ENCODE peak calls at places on chromosomes 7 and 10, in seven cellular contexts. B is spleen, U is HepG2, X is esophagus muscularis mucosa, W is sigmoid colon, D is Panc1, P is stomach. H is an unnamed sample.

GRCh38 chr7:47320296-47320695 is 261.6 kb downstream of the TNS3 start:
- DNase-seq in B (no peak), U (no peak), X (peak; percentile 45), W (no peak), D (no peak), P (no peak), H (no peak)

GRCh38 chr10:112210672-112211071 is 27.1 kb upstream of the GPAM start:
- DNase-seq in B (no peak), U (no peak), X (no peak), W (no peak), D (no peak), P (no peak), H (no peak)

GRCh38 chr10:117996709-117997108 is 50.0 kb downstream of the RAB11FIP2 start:
- DNase-seq in B (no peak), U (no peak), X (no peak), W (no peak), D (no peak), P (no peak), H (no peak)

GRCh38 chr10:5910323-5911100 is 20.5 kb downstream of the FBH1 start:
- DNase-seq in B (no peak), U (no peak), X (no peak), W (peak; percentile 84), D (no peak), P (no peak), H (no peak)

GRCh38 chr10:123991622-123992570 is 100.3 kb upstream of the CPXM2 start:
- DNase-seq in B (no peak), U (no peak), X (peak; percentile 77), W (no peak), D (no peak), P (no peak), H (no peak)

GRCh38 chr7:81676813-81677212 is 93.0 kb downstream of the HGF start:
- DNase-seq in B (no peak), U (no peak), X (no peak), W (no peak), D (no peak), P (no peak), H (no peak)

GRCh38 chr10:96978621-96979154 is 146.6 kb downstream of the LCOR start:
- DNase-seq in B (no peak), U (no peak), X (no peak), W (no peak), D (no peak), P (no peak), H (no peak)

GRCh38 chr7:151251328-151251925 is 2.9 kb upstream of the SMARCD3 start:
- DNase-seq in B (no peak), U (no peak), X (no peak), W (peak; percentile 81), D (no peak), P (peak; percentile 55), H (peak; percentile 54)

GRCh38 chr10:72462261-72462660 is 107.5 kb upstream of the DNAJB12 start:
- DNase-seq in B (no peak), U (no peak), X (no peak), W (no peak), D (no peak), P (no peak), H (no peak)

GRCh38 chr7:107982918-107983389 is 20.0 kb downstream of the LAMB1 start:
- DNase-seq in B (no peak), U (no peak), X (no peak), W (peak; percentile 82), D (no peak), P (no peak), H (no peak)

GRCh38 chr7:299169-299568 is 9.2 kb downstream of the FOXL3 start:
- DNase-seq in B (peak; percentile 47), U (no peak), X (no peak), W (no peak), D (no peak), P (no peak), H (no peak)

GRCh38 chr10:93236378-93237040 is 162.8 kb downstream of the CYP26A1 start:
- DNase-seq in B (no peak), U (no peak), X (no peak), W (no peak), D (no peak), P (no peak), H (no peak)

GRCh38 chr10:92572362-92573090 is 1.4 kb downstream of the IDE start:
- DNase-seq in B (no peak), U (no peak), X (no peak), W (no peak), D (no peak), P (no peak), H (no peak)

GRCh38 chr10:70296406-70296899 is 12.6 kb upstream of the NPFFR1 start:
- DNase-seq in B (peak; percentile 88), U (no peak), X (peak; percentile 93), W (peak; percentile 95), D (peak; percentile 50), P (peak; percentile 71), H (peak; percentile 66)

GRCh38 chr10:24902400-24902728 is 50.0 kb downstream of the PRTFDC1 start:
- DNase-seq in B (no peak), U (no peak), X (no peak), W (no peak), D (no peak), P (no peak), H (no peak)

GRCh38 chr10:24899571-24899970 is 52.8 kb downstream of the PRTFDC1 start:
- DNase-seq in B (no peak), U (no peak), X (no peak), W (no peak), D (no peak), P (no peak), H (no peak)

GRCh38 chr10:24900888-24901685 is 51.3 kb downstream of the PRTFDC1 start:
- DNase-seq in B (no peak), U (no peak), X (no peak), W (no peak), D (no peak), P (no peak), H (no peak)

GRCh38 chr10:24904830-24905229 is 47.6 kb downstream of the PRTFDC1 start:
- DNase-seq in B (no peak), U (no peak), X (no peak), W (no peak), D (no peak), P (no peak), H (peak; percentile 37)

GRCh38 chr10:24901686-24902399 is 50.6 kb downstream of the PRTFDC1 start:
- DNase-seq in B (no peak), U (peak; percentile 54), X (no peak), W (no peak), D (peak; percentile 82), P (peak; percentile 64), H (peak; percentile 78)
- TF ChIP-seq POLR2AphosphoS5 in B (no peak), U (no peak), X (peak; percentile 19), W (no peak), D (no peak), P (peak; percentile 91), H (no peak)

DNA sequence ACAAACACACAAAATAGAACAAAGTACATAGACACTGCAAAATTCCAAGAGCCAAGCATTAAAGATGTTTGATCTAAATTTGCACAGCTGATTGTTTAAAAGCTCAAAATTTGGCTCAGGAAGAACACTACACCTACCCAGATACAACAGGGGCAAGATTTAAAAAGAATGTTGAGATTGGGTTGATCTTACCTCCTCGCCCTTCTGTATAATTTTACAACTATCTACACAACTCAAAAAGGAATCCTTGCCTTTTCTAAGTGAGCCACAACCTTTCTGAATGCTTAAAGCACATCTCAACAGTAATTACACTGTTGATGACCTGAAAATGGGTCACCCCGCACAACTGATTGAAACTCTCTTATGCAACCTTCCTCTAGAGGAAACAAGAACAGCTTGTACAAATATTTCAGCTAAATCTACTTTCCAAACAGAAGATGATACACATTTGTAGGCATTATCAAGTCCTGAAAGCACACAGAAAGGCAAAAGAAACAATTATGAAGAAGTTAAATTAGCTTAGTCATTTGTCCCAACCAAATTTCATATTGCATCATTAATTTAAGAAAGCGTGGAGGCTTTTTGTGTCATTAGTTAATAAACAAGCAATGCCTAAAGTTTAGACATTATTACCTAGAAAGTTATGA is 75.5 kb downstream of the UBE2H start:
- DNase-seq in B (no peak), U (peak; percentile 28), X (no peak), W (no peak), D (no peak), P (no peak), H (no peak)
- H3K4me3 ChIP-seq in B (no peak overlapping the region), U (no peak overlapping the region), X (no peak overlapping the region), W (no peak overlapping the region), D (no peak overlapping the region), P (no peak overlapping the region), H (no peak overlapping the region)

GRCh38 chr7:37131855-37132254 is 316.8 kb downstream of the ELMO1 start:
- DNase-seq in B (no peak), U (no peak), X (no peak), W (no peak), D (no peak), P (no peak), H (no peak)
- TF ChIP-seq POLR2AphosphoS5 in B (no peak), U (no peak), X (no peak), W (no peak), D (no peak), P (no peak), H (no peak)

GRCh38 chr7:122310119-122311021 is 5.8 kb upstream of the FEZF1 start:
- DNase-seq in B (no peak), U (no peak), X (no peak), W (no peak), D (no peak), P (no peak), H (no peak)

GRCh38 chr7:122312789-122313188 is 8.2 kb upstream of the FEZF1 start:
- DNase-seq in B (no peak), U (no peak), X (no peak), W (no peak), D (no peak), P (no peak), H (no peak)

GRCh38 chr7:122314284-122314683 is 9.7 kb upstream of the FEZF1 start:
- DNase-seq in B (no peak), U (no peak), X (no peak), W (no peak), D (no peak), P (no peak), H (no peak)

GRCh38 chr7:122311719-122312118 is 7.2 kb upstream of the FEZF1 start:
- DNase-seq in B (no peak), U (no peak), X (no peak), W (no peak), D (no peak), P (no peak), H (no peak)

DNA sequence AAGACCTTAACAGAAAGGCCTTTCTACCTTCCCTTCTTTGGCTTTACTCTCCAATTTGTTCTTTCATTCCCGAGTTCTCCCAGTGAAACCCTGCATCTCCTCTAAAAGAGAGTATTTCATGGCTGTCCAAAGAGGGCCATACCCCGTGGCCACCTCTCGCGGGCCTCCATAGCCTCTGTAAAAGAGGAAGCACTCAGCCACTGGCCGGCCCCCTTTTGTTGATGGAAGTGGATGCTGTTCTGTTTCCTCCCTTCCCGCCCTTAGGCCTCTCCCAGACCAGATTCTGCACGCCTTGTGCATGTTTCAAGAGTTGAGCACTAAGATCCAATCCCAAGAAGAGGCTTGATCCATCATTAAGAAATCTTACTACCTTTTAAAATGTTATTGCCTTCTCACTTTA is 6.7 kb upstream of the FEZF1 start:
- DNase-seq in B (no peak), U (no peak), X (no peak), W (no peak), D (no peak), P (no peak), H (no peak)
- H3K4me3 ChIP-seq in B (no peak overlapping the region), U (no peak overlapping the region), X (no peak overlapping the region), W (no peak overlapping the region), D (no peak overlapping the region), P (no peak overlapping the region), H (no peak overlapping the region)